ENCODE peak calls at places on chromosomes 7 and 10, in nine cellular contexts. W, U, V, I, Q, C, A, X and R are unnamed samples.

GRCh38 chr10:44828515-44829142 is 82.5 kb upstream of the TMEM72 start:
- DNase-seq in W (no peak), U (no peak), V (no peak), I (no peak), Q (no peak), C (no peak), A (no peak), X (no peak), R (no peak)

GRCh38 chr10:92829042-92829785 is 19.1 kb upstream of the EXOC6 start:
- DNase-seq in W (no peak), U (no peak), V (no peak), I (no peak), Q (no peak), C (no peak), A (no peak), X (no peak), R (no peak)

GRCh38 chr7:14995774-14996173 is 93.2 kb upstream of the DGKB start:
- DNase-seq in W (no peak), U (no peak), V (no peak), I (no peak), Q (peak), C (no peak), A (no peak), X (no peak), R (no peak)

GRCh38 chr10:5376450-5376849 is 11.7 kb downstream of the UCN3 start:
- DNase-seq in W (no peak), U (no peak), V (no peak), I (no peak), Q (no peak), C (no peak), A (no peak), X (no peak), R (no peak)

GRCh38 chr7:155751409-155751808 is 60.9 kb downstream of the SHH start:
- DNase-seq in W (no peak), U (no peak), V (no peak), I (no peak), Q (no peak), C (no peak), A (no peak), X (no peak), R (no peak)

GRCh38 chr10:106615081-106615480 is 549.4 kb downstream of the SORCS1 start:
- DNase-seq in W (no peak), U (no peak), V (no peak), I (no peak), Q (peak), C (no peak), A (no peak), X (no peak), R (no peak)

GRCh38 chr10:131677671-131678070 is 223.1 kb upstream of the PPP2R2D start:
- DNase-seq in W (no peak), U (no peak), V (no peak), I (no peak), Q (no peak), C (no peak), A (no peak), X (no peak), R (no peak)

GRCh38 chr7:151378496-151379192 is 31.2 kb downstream of the WDR86 start:
- DNase-seq in W (peak), U (no peak), V (no peak), I (no peak), Q (no peak), C (no peak), A (no peak), X (no peak), R (no peak)

GRCh38 chr10:72694476-72695369 is 2.8 kb downstream of the MCU start:
- DNase-seq in W (no peak), U (no peak), V (peak), I (peak), Q (peak), C (no peak), A (no peak), X (peak), R (no peak)

GRCh38 chr10:123512881-123513822 is 153.0 kb upstream of the GPR26 start:
- DNase-seq in W (no peak), U (no peak), V (peak), I (no peak), Q (no peak), C (no peak), A (no peak), X (no peak), R (no peak)